ENCODE peak calls at places on chromosomes 4 and X, in nine cellular contexts. Y is Peyer's patch, U is spleen, L is heart left ventricle, G is prostate gland, H is adrenal gland, K is ovary, S is tibial nerve, X is HCT116. W is an unnamed sample. For H3K27me3, the result is how much of the 10 kb centered on the place peaks cover.

GRCh38 chrX:136030357-136031225 is 45.4 kb downstream of the SLC9A6 start:
- DNase-seq in U (no peak), L (peak), S (peak), X (no peak), G (no peak), K (no peak), Y (no peak), H (peak), W (no peak)

GRCh38 chr4:87941537-87942392 is 33.7 kb upstream of the SPP1 start:
- DNase-seq in X (no peak), S (no peak), K (no peak), Y (no peak), H (no peak), L (no peak), G (no peak), U (no peak), W (no peak)

GRCh38 chrX:150935466-150935865 is 37.0 kb upstream of the CD99L2 start:
- DNase-seq in Y (no peak), H (peak), S (no peak), K (no peak), L (no peak), X (no peak), G (no peak), U (no peak), W (no peak)

GRCh38 chr4:180993179-180993841 is 1249.9 kb upstream of the TENM3 start:
- DNase-seq in X (no peak), L (no peak), K (no peak), H (no peak), U (no peak), S (no peak), G (no peak), Y (no peak), W (no peak)

GRCh38 chr4:40401646-40402045 is 66.5 kb downstream of the CHRNA9 start:
- DNase-seq in Y (no peak), G (no peak), S (no peak), X (no peak), K (no peak), H (no peak), U (no peak), L (peak), W (no peak)

GRCh38 chr4:154616731-154617130 is 4.3 kb upstream of the FGG start:
- DNase-seq in U (no peak), S (no peak), Y (no peak), X (no peak), H (no peak), G (no peak), L (no peak), K (no peak), W (no peak)

GRCh38 chr4:13243152-13243551 is 241.0 kb downstream of the RAB28 start:
- DNase-seq in G (no peak), S (no peak), H (no peak), Y (no peak), K (no peak), U (no peak), X (no peak), L (no peak), W (no peak)

GRCh38 chrX:57677132-57677858 is 2.8 kb downstream of the NLRP2B start:
- DNase-seq in L (no peak), K (no peak), Y (no peak), G (no peak), S (no peak), U (no peak), X (no peak), H (no peak), W (no peak)

GRCh38 chr4:6180841-6181631 is 19.3 kb downstream of the JAKMIP1 start:
- DNase-seq in H (no peak), K (no peak), S (no peak), X (no peak), U (no peak), G (no peak), L (no peak), Y (peak), W (no peak)
- TF ChIP-seq POLR2A in H (no peak), K (no peak), S (no peak), X (no peak), U (no peak), G (no peak), L (no peak), Y (no peak), W (no peak)

GRCh38 chr4:16075975-16076757 is 7.7 kb downstream of the PROM1 start:
- DNase-seq in G (no peak), S (no peak), U (no peak), Y (no peak), X (no peak), K (no peak), H (no peak), L (no peak), W (no peak)

GRCh38 chr4:16078195-16078756 is 5.5 kb downstream of the PROM1 start:
- DNase-seq in X (no peak), U (no peak), H (no peak), L (no peak), Y (no peak), K (no peak), S (no peak), G (no peak), W (no peak)

GRCh38 chr4:16079046-16079445 is 4.8 kb downstream of the PROM1 start:
- DNase-seq in K (no peak), U (no peak), G (no peak), S (no peak), H (no peak), Y (no peak), L (no peak), X (no peak), W (no peak)

GRCh38 chr4:16075061-16075460 is 8.8 kb downstream of the PROM1 start:
- DNase-seq in K (no peak), U (no peak), S (no peak), H (no peak), X (no peak), G (no peak), L (no peak), Y (no peak), W (no peak)

DNA sequence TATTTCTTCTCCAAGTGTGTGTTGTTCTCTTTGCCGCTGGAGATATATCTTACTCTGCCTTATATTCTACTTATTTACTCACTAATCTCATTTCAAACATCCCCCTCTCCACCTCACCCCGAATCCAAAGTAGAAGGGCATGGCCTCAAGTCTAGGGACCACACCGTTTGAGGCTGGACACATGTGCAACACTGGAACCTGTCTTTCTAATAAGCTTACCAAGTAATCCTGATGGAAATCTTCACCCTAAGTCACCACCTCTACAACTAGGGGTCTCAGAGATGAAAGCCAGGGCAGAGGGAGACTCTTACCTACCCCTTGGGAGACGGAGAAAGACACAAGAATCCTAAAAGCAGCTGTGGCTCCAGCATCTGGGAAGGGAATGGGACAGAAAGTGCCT is 6.0 kb downstream of the PROM1 start:
- DNase-seq in U (no peak), G (no peak), L (no peak), Y (no peak), X (no peak), S (no peak), K (no peak), H (no peak), W (no peak)
- H3K27me3 ChIP-seq in U (under half), G (under half), L (under half), Y (under half), X (under half), S (under half), K (under half), H (under half), W (under half)

DNA sequence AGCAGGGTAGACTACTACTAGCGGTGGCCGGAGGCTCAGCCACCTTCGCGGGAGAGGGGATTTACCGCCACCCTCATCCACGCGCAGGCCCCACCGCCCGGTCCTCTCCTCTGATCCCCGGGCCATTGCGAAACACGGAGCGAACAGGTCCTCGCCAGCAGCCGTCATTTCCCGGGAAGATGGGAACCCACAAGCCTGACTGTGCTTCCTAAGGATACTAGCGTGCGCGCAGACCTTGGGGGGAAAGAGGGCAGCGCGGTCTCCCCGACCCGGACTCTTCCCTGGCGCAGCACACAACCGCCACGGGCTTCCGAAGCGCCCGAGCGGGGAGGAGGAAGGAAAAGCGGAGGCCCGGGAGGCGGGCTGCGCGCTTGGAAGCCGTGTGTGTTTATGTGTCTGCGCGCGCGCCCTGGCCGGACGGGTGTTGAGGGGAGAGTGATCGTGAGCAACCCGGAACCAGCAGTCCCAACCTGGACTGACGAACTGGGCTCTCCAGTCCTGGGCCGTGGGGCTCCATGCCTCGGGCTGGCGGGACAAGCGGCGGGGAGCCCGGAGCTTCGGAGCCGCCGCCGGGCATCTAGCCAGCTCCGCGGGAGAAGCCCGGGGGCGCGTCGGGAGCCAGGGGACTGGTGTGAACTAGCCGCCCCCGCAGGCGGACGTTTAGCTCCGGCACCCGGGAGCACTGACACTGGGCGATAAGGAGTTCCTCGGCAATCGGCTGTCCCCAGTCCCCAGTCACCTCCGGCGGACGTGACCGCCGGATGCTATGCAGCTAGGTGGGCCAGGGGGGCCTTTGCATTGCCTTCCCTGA is 74.6 kb upstream of the BCOR start:
- DNase-seq in H (peak), Y (peak), K (peak), U (peak), L (peak), X (no peak), S (no peak), G (peak), W (peak)
- TF ChIP-seq POLR2A in H (peak), Y (peak), K (no peak), U (no peak), L (no peak), X (no peak), S (no peak), G (no peak), W (no peak)

GRCh38 chrX:15737957-15738685 is at the start of gene CA5B:
- DNase-seq in H (peak), X (peak), U (peak), K (peak), Y (peak), S (peak), L (peak), G (peak), W (peak)

GRCh38 chrX:15738686-15739016 is 581 bp downstream of the CA5B start:
- DNase-seq in K (no peak), H (no peak), S (no peak), Y (no peak), X (no peak), U (no peak), G (no peak), L (no peak), W (no peak)

GRCh38 chrX:15744181-15744867 is 6.3 kb downstream of the CA5B start:
- DNase-seq in U (no peak), Y (no peak), G (no peak), K (peak), H (peak), X (no peak), S (no peak), L (peak), W (peak)

GRCh38 chrX:15737188-15737956 is 698 bp upstream of the CA5B start:
- DNase-seq in Y (no peak), G (no peak), L (no peak), K (no peak), X (no peak), U (no peak), H (no peak), S (no peak), W (no peak)

GRCh38 chrX:15739886-15740285 is 1.8 kb downstream of the CA5B start:
- DNase-seq in H (no peak), G (no peak), K (no peak), Y (no peak), X (no peak), L (no peak), S (no peak), U (no peak), W (no peak)
- H3K27me3 ChIP-seq in H (under half), G (under half), K (under half), Y (under half), X (under half), L (under half), S (under half), U (under half), W (under half)

DNA sequence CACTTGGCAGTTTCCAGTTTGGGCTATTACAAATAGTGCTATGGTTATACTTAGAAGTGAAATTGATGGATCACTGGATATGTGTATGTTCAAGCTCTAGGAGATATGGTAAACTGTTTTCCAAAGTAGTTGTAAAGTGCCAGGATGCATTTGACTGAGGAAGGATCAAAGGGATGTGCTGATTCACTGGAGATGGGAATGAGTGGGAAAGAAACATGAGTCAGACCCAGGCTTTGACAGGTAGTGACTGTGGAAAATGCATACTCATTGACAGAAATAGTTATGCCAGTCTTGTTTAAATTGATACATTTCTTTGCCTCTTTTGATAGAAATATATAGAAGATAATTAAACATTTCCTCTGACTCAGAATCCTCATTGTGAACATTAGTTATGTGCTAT is 77.9 kb downstream of the CEP135 start:
- DNase-seq in H (no peak), U (no peak), S (no peak), K (no peak), G (no peak), X (peak), L (no peak), Y (no peak), W (no peak)
- TF ChIP-seq POLR2A in H (no peak), U (no peak), S (no peak), K (no peak), G (no peak), X (no peak), L (no peak), Y (no peak), W (no peak)

GRCh38 chr4:25182941-25183340 is 22.7 kb upstream of the SEPSECS start:
- DNase-seq in K (no peak), S (no peak), Y (no peak), U (no peak), L (no peak), H (no peak), X (no peak), G (no peak), W (no peak)
- H3K27me3 ChIP-seq in K (under half), S (under half), Y (under half), U (under half), L (under half), H (under half), X (under half), G (under half), W (under half)

GRCh38 chr4:147865926-147866325 is 134.0 kb downstream of the ARHGAP10 start:
- DNase-seq in X (no peak), H (no peak), U (no peak), G (no peak), Y (no peak), L (no peak), K (no peak), S (no peak), W (no peak)

GRCh38 chr4:147863111-147863747 is 131.3 kb downstream of the ARHGAP10 start:
- DNase-seq in H (no peak), X (no peak), U (no peak), Y (no peak), L (no peak), G (no peak), S (no peak), K (no peak), W (no peak)

GRCh38 chr4:147863808-147864472 is 132.1 kb downstream of the ARHGAP10 start:
- DNase-seq in L (peak), S (peak), K (peak), Y (no peak), U (no peak), H (no peak), X (no peak), G (no peak), W (no peak)

GRCh38 chr4:147864591-147864990 is 132.7 kb downstream of the ARHGAP10 start:
- DNase-seq in H (no peak), U (no peak), Y (no peak), X (no peak), G (no peak), K (no peak), S (no peak), L (no peak), W (no peak)

DNA sequence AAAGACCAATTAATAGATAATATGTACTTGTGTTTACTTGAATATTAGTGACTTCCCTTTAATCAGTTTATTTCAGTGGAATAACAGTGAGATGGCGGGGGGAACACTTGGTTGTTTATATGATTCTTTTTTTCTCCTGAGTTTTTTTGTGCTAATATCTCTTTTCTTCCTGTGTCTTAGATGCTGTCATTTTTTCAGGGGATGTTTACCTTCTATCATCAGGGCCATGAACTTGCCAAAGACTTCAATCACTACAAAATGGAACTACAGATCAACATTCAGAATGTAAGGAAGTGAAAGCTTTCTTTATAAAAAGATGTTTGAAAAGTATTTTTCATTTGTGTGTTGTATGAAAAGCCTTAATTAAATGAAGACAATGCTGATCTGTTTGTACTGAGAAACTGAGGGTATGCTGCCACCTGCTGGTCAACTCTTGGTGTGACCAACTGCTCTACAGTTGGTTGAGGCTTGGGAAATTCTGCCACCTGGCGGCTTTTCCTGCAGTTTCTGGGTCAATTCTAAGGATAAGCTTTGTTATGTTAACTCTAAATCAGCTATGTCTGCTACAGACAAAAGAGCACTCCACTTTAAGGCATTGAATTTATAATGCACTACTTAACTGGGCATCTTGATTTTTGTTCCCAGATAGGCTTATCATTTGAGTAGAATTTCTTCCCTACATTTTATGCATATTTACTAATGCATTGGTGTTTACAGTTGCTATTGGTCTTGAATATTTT is 134.8 kb downstream of the ARHGAP10 start:
- DNase-seq in X (peak), L (peak), U (peak), K (peak), H (peak), S (peak), G (peak), Y (peak), W (peak)
- TF ChIP-seq POLR2A in X (no peak), L (no peak), U (no peak), K (peak), H (no peak), S (no peak), G (no peak), Y (no peak), W (no peak)

DNA sequence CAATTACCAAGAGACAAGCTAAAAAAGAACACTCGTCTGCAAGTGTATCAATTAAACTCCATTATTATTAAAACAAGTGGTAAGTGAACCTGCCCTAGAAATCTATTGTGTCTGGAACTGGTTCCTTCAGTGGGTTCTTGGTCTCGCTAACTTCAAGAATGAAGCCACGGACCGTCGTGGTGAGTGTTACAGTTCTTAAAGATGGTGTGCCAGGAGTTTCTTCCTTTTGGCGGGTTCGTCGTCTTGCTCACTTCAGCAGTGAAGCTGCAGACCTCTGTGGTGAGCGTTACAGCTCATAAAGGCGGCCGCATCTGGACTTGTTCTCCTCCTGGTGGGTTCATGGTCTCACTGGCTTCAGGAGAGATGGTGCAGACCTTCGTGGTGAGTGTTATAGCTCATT is 231.8 kb downstream of the GRID2 start:
- DNase-seq in K (no peak), H (peak), U (peak), G (no peak), L (no peak), S (no peak), X (no peak), Y (no peak), W (no peak)
- H3K27me3 ChIP-seq in K (under half), H (under half), U (under half), G (under half), L (under half), S (under half), X (under half), Y (under half), W (under half)

GRCh38 chrX:153971124-153971631 is 440 bp downstream of the HCFC1 start:
- DNase-seq in S (peak), G (peak), K (peak), L (peak), X (peak), Y (peak), U (peak), H (peak), W (peak)
- TF ChIP-seq POLR2A in S (peak), G (peak), K (peak), L (no peak), X (no peak), Y (peak), U (no peak), H (peak), W (no peak)

W was measured in testis.